ENCODE peak calls at places on chromosomes 6 and 20, in five cellular contexts. D is fibroblast of pulmonary artery; M is stimulated activated CD4-positive, alpha-beta T cell treated with anti-CD3 and anti-CD28 coated beads, Interleukin-15, amount 100 ng/mL, for 1 hour; C is GM13976; K is Karpas-422. S is an unnamed sample.

GRCh38 chr6:138382498-138383265 is 5.0 kb downstream of the SMIM28 start:
- DNase-seq in K (no peak), M (no peak), D (no peak), C (no peak), S (no peak)

GRCh38 chr20:13526551-13526950 is 112.2 kb downstream of the TASP1 start:
- DNase-seq in C (no peak), D (no peak), K (no peak), M (no peak), S (no peak)

GRCh38 chr20:3203315-3204123 is 963 bp downstream of the DDRGK1 start:
- DNase-seq in C (peak; percentile 70), K (peak; percentile 68), D (no peak), M (no peak), S (peak; percentile 39)

GRCh38 chr6:170203212-170203611 is 87.7 kb downstream of the DLL1 start:
- DNase-seq in D (peak; percentile 22), M (no peak), C (no peak), K (no peak), S (no peak)

GRCh38 chr6:169384291-169384690 is 130.6 kb upstream of the THBS2 start:
- DNase-seq in D (no peak), M (no peak), C (no peak), K (no peak), S (no peak)

GRCh38 chr6:158707826-158708225 is 58.0 kb downstream of the SYTL3 start:
- DNase-seq in M (no peak), K (no peak), C (no peak), D (peak; percentile 14), S (no peak)

GRCh38 chr6:165229216-165229615 is 80.2 kb downstream of the C6orf118 start:
- DNase-seq in C (no peak), M (no peak), K (no peak), D (no peak), S (peak; percentile 26)

GRCh38 chr6:73608761-73609160 is 45.0 kb downstream of the SLC17A5 start:
- DNase-seq in M (no peak), D (no peak), K (no peak), C (no peak), S (no peak)

GRCh38 chr20:35129647-35130069 is 17.5 kb downstream of the EDEM2 start:
- DNase-seq in M (no peak), K (no peak), D (peak; percentile 57), C (no peak), S (no peak)

GRCh38 chr20:3037654-3038053 is 5.8 kb upstream of the GNRH2 start:
- DNase-seq in D (no peak), K (no peak), C (no peak), M (no peak), S (no peak)

GRCh38 chr6:37314117-37314802 is 39.5 kb upstream of the RNF8 start:
- DNase-seq in M (no peak), K (no peak), D (no peak), C (no peak), S (no peak)

GRCh38 chr20:23303325-23304102 is 47.1 kb upstream of the NXT1 start:
- DNase-seq in K (no peak), M (no peak), C (no peak), D (no peak), S (no peak)

GRCh38 chr6:111418971-111419693 is 63.9 kb downstream of the REV3L start:
- DNase-seq in M (no peak), K (no peak), D (peak; percentile 53), C (no peak), S (no peak)

GRCh38 chr6:36769676-36770499 is 69.4 kb downstream of the CPNE5 start:
- DNase-seq in C (no peak), D (peak; percentile 38), K (peak; percentile 83), M (no peak), S (no peak)

GRCh38 chr20:44309763-44310663 is 989 bp downstream of the FITM2 start:
- DNase-seq in M (no peak), D (peak; percentile 74), K (no peak), C (no peak), S (no peak)

GRCh38 chr6:145887969-145888368 is 73.4 kb upstream of the FBXO30 start:
- DNase-seq in D (peak; percentile 45), K (peak; percentile 75), M (peak; percentile 5), C (no peak), S (peak; percentile 50)

GRCh38 chr20:32181606-32182005 is 25.9 kb downstream of the PLAGL2 start:
- DNase-seq in K (no peak), D (no peak), M (no peak), C (no peak), S (no peak)

GRCh38 chr6:109172096-109172495 is 76.8 kb downstream of the CEP57L1 start:
- DNase-seq in D (no peak), M (no peak), C (no peak), K (no peak), S (no peak)

GRCh38 chr6:166955121-166955864 is 1.1 kb downstream of the RNASET2 start:
- DNase-seq in C (peak; percentile 68), D (no peak), M (peak; percentile 16), K (peak; percentile 89), S (no peak)

GRCh38 chr20:50415516-50416268 is 94.5 kb upstream of the PTPN1 start:
- DNase-seq in C (no peak), K (no peak), M (no peak), D (peak; percentile 98), S (no peak)

GRCh38 chr6:75409928-75410327 is 83.7 kb downstream of the FILIP1 start:
- DNase-seq in K (no peak), D (no peak), M (no peak), C (no peak), S (no peak)

GRCh38 chr20:47099749-47100515 is 205.3 kb downstream of the EYA2 start:
- DNase-seq in M (no peak), K (no peak), D (peak; percentile 46), C (no peak), S (no peak)

GRCh38 chr6:132115714-132116366 is 164.7 kb upstream of the CCN2 start:
- DNase-seq in M (no peak), C (no peak), K (no peak), D (peak; percentile 51), S (no peak)

GRCh38 chr6:125823180-125823579 is 32.4 kb downstream of the NCOA7 start:
- DNase-seq in D (no peak), C (no peak), K (no peak), M (no peak), S (no peak)

GRCh38 chr20:37970856-37971245 is 62.4 kb downstream of the TTI1 start:
- DNase-seq in M (no peak), C (no peak), K (peak; percentile 20), D (no peak), S (no peak)

GRCh38 chr6:31175961-31176360 is 5.5 kb upstream of the POU5F1 start:
- DNase-seq in M (no peak), C (no peak), K (no peak), D (peak; percentile 59), S (no peak)

GRCh38 chr6:31609519-31610406 is 5.3 kb upstream of the AIF1 start:
- DNase-seq in K (no peak), M (no peak), C (no peak), D (peak; percentile 39), S (no peak)

GRCh38 chr20:25514195-25514594 is 71.1 kb downstream of the NINL start:
- DNase-seq in C (no peak), K (no peak), M (no peak), D (no peak), S (no peak)

GRCh38 chr6:154086510-154086909 is 47.5 kb downstream of the OPRM1 start:
- DNase-seq in C (no peak), K (no peak), M (no peak), D (no peak), S (no peak)

GRCh38 chr20:15138548-15139126 is 801.2 kb upstream of the FLRT3 start:
- DNase-seq in M (no peak), C (no peak), D (no peak), K (no peak), S (no peak)